ENCODE peak calls at places on chromosomes 11 and 22, in nine cellular contexts. H, O, J, N, L, E, M, T and B are unnamed samples. For H3K4me1, the result is how much of the 10 kb centered on the place peaks cover.

GRCh38 chr11:23931443-23931842 is 565.4 kb upstream of the LUZP2 start:
- DNase-seq in M (no peak), J (no peak), L (no peak), T (no peak), H (no peak), E (no peak), O (no peak), N (no peak), B (no peak)

GRCh38 chr22:41695211-41695610 is 4.1 kb upstream of the MEI1 start:
- DNase-seq in L (no peak), N (no peak), T (no peak), M (no peak), H (no peak), O (no peak), J (no peak), E (no peak), B (no peak)

GRCh38 chr11:78179459-78180071 is 8.9 kb downstream of the KCTD21 start:
- DNase-seq in H (no peak), N (no peak), O (no peak), M (no peak), E (no peak), J (no peak), L (no peak), T (no peak), B (no peak)

GRCh38 chr11:16299884-16300778 is 56.2 kb downstream of the SOX6 start:
- DNase-seq in L (no peak), T (no peak), H (no peak), O (no peak), M (no peak), N (no peak), J (no peak), E (no peak), B (no peak)

GRCh38 chr11:101516546-101516945 is 67.3 kb downstream of the TRPC6 start:
- DNase-seq in H (no peak), N (no peak), T (no peak), L (no peak), O (no peak), E (no peak), M (no peak), J (no peak), B (no peak)

GRCh38 chr11:77080643-77081210 is 14.0 kb downstream of the CAPN5 start:
- DNase-seq in H (peak), T (no peak), M (no peak), N (no peak), J (no peak), E (peak), L (peak), O (no peak), B (no peak)

GRCh38 chr11:84290647-84291046 is 1004.5 kb upstream of the CCDC90B start:
- DNase-seq in O (no peak), E (no peak), N (no peak), M (no peak), L (no peak), T (no peak), J (no peak), H (no peak), B (no peak)

GRCh38 chr11:111403021-111403725 is 24.1 kb upstream of the POU2AF1 start:
- DNase-seq in M (no peak), T (no peak), H (no peak), E (no peak), O (no peak), N (no peak), L (no peak), J (no peak), B (no peak)

GRCh38 chr11:2781413-2782274 is 81.8 kb upstream of the KCNQ1OT1 start:
- DNase-seq in T (no peak), N (peak), E (peak), J (peak), O (peak), L (peak), H (peak), M (no peak), B (no peak)

GRCh38 chr11:121415861-121416260 is 36.3 kb upstream of the SORL1 start:
- DNase-seq in L (peak), M (no peak), T (no peak), O (peak), E (no peak), J (peak), N (no peak), H (no peak), B (no peak)

DNA sequence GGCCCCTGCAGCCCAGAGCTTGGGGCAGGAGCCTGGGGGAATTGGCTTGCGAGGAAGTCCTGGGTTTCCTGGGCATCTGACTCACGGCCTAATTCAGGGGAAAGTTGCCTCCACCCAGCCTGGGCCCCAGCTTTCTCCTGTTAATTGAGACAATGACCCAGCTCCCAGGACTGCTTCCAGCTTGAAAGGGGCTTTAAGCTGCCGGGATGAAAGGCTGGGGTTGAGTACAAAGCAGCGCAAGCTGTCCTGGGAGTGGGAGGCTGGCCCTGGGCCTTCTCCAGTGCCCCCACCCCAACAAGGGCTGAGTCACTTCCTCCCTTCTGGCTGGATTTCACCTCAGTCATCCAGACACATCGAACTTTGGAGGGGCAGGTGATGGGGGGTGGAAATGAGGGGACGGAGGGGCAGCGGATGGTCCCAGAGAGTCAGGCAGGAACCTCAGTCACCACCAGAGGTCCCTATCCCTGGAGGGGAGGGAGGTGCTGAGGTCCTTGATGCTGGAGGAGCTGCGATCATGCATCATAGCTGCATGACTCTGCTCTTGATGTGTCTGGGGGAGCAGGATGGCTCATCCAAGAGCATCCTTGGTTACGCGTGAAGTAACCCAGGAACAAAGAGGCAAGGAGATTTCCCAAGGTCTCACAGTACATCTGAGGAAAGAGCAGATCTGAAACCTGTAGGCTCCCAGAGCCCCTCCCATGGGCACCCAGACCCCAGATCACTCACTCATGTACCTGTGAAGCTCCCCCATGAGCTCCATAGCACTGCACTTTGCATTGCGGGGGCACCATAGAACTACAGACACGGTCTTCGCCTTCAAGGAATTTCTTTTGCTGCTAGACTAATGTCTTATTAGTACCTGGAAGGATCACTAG is 30.0 kb upstream of the OAF start:
- DNase-seq in O (peak), H (peak), N (no peak), T (no peak), M (peak), E (peak), L (no peak), J (peak), B (no peak)
- TF ChIP-seq CTCF in O (no peak), H (no peak), N (no peak), T (no peak), M (peak), E (no peak), L (no peak), J (no peak), B (no peak)

GRCh38 chr11:67468056-67468455 is 995 bp downstream of the TMEM134 start:
- DNase-seq in L (no peak), O (peak), J (peak), N (peak), E (no peak), T (no peak), H (peak), M (no peak), B (no peak)

GRCh38 chr11:67468509-67468834 is 579 bp downstream of the TMEM134 start:
- DNase-seq in N (no peak), T (no peak), O (peak), H (no peak), J (no peak), L (no peak), E (no peak), M (peak), B (no peak)

GRCh38 chr11:67470337-67471002 is 1.4 kb upstream of the TMEM134 start:
- DNase-seq in T (no peak), E (no peak), J (no peak), L (no peak), H (no peak), M (no peak), O (no peak), N (no peak), B (no peak)

GRCh38 chr11:67466962-67467771 is 1.9 kb downstream of the TMEM134 start:
- DNase-seq in N (no peak), O (no peak), L (no peak), M (no peak), J (no peak), E (no peak), T (no peak), H (no peak), B (no peak)

DNA sequence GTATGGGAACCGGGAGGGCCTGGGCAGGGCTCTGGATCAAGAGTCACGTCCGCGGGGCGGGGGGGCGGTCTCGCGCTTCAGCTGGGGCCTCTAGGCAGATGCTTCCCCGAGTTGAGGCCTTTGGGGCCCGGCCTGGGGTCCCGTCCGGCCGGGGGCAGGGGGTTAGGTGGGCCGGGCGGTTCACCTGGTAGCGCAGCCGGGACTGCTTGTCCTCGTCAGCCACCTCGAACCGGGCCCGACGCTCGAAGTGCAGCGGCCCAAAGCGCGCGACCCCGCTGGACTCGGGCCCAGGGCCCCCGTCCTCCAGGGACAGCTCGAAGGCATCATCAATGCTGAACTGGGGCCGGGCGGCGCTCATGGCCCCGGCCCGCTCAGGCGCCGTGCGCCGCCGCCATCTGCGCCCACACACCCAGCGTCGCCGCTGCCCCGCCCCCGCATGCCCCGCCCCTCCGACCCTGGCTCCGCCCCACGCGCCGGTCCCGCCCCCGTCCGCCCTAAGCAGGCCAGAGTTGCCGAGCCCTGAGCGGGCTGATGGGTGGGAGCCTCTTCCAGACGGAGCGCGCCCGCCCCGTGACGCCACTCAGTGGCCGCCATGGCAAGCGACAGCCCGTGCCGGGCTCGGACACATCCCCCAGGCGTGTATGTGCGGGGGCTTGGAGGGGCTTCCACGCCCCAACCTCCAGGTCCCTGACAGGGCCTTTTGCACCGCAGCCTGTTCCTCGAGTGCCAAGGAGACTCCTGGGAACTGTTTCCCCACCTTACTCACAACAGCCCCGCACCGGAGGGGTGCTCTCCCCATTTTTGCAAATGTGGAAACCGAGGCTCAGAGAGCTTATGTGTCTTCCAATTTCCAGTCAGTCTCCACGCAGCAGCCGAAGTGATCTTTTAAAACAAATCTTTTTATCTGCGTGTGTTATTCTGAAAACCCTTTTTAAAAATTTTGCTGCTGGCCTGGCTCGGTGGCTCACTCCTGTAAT is at the start of gene TMEM134:
- DNase-seq in T (peak), M (peak), O (peak), L (peak), J (peak), N (peak), E (peak), H (peak), B (peak)
- H3K4me1 ChIP-seq in T (under half), M (under half), O (under half), L (under half), J (under half), N (under half), E (under half), H (half or more), B (half or more)

GRCh38 chr22:40193429-40194421 is 16.0 kb downstream of the TNRC6B start:
- DNase-seq in M (peak), E (no peak), O (no peak), L (no peak), T (no peak), J (no peak), H (no peak), N (no peak), B (no peak)
- TF ChIP-seq CTCF in M (peak), E (peak), O (no peak), L (no peak), T (peak), J (no peak), H (no peak), N (no peak), B (peak)

GRCh38 chr22:46058591-46059519 is 81.9 kb upstream of the WNT7B start:
- DNase-seq in T (no peak), N (peak), M (no peak), L (peak), E (peak), O (no peak), H (peak), J (no peak), B (no peak)

GRCh38 chr22:46055851-46056168 is 78.8 kb upstream of the WNT7B start:
- DNase-seq in H (no peak), N (no peak), J (no peak), T (no peak), M (no peak), L (peak), O (no peak), E (no peak), B (no peak)

GRCh38 chr22:46057762-46058420 is 80.9 kb upstream of the WNT7B start:
- DNase-seq in M (no peak), J (peak), N (peak), E (peak), L (peak), H (peak), T (peak), O (no peak), B (no peak)

GRCh38 chr22:46056169-46057041 is 79.4 kb upstream of the WNT7B start:
- DNase-seq in J (no peak), T (no peak), L (peak), O (no peak), N (peak), H (peak), E (peak), M (no peak), B (no peak)

DNA sequence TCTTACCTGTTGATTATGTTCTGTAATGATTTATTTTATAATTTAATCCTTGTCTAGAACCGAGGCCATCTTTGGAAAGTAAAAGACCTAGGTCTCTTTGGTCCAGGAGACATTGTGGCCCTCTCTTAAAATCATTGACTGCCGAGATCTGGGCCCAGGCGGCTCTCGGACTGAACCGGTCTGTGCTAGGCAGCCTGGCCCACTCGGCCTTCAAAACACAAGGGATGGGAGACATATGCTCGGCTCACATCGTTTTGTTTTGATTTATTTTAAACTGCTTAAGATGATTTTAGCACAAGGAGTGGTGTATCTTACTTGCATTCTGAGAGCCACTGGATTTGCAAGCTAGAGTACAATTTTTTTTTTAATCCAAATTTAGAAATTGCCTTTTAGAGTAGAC is 80.2 kb upstream of the WNT7B start:
- DNase-seq in E (peak), J (no peak), M (no peak), O (no peak), H (peak), L (peak), N (peak), T (no peak), B (no peak)
- H3K4me1 ChIP-seq in E (half or more), J (under half), M (under half), O (under half), H (half or more), L (half or more), N (under half), T (under half), B (half or more)

GRCh38 chr11:8231979-8232378 is 31.7 kb downstream of the LMO1 start:
- DNase-seq in N (no peak), L (no peak), E (no peak), H (no peak), M (no peak), T (no peak), O (no peak), J (no peak), B (no peak)
- TF ChIP-seq CTCF in N (no peak), L (no peak), E (no peak), H (no peak), M (no peak), T (no peak), O (no peak), J (no peak), B (no peak)

GRCh38 chr11:771617-772204 is 5.6 kb downstream of the GATD1 start:
- DNase-seq in O (no peak), L (no peak), H (no peak), J (no peak), E (no peak), T (no peak), N (no peak), M (peak), B (no peak)
- H3K4me1 ChIP-seq in O (under half), L (under half), H (under half), J (under half), E (under half), T (under half), N (under half), M (under half), B (under half)

DNA sequence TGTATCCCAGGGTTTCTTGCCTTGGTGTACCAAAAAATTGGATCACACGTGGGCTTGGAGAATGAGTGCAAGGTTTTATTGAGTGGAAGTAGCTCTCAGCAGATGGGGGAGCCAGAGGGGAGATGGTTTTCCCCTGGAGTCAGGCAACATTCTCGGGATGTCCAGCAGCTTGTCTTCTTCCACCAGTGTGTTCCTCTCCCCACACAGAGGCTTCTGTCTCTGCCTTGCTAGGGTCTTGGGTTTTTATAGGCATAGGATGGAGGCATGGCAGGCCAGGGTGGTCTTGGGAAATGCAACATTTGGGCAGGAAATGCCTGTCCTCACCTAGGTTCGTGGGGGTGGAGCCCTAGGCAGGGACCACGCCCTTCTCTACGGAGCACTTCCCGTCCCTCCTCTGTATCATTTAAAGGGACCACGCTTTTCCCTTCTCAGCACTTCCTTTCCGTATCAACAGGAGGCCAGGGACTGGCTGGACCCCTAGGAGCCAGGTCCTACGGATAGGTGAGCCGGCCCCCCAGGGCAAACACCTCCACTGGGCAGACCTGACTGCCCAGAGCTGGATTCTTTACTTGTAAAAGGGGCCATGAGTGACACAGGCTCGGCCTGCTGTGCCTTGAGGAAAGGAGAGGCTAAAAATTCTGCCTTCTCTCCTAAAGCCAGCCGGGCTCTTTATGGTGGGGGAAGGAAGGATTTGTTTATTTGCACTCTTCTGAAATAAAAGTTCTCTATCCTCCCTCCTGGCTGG is 55.3 kb upstream of the CCDC188 start:
- DNase-seq in T (peak), O (peak), J (peak), H (peak), M (no peak), N (no peak), L (peak), E (peak), B (no peak)
- TF ChIP-seq CTCF in T (no peak), O (no peak), J (no peak), H (no peak), M (no peak), N (no peak), L (peak), E (no peak), B (no peak)